ENCODE peak calls at places on chromosomes 3 and 15, in five cellular contexts. O, L, F, G and U are unnamed samples.
A peak's percentile ranks its signal among the peaks of the same experiment; 100 is the strongest.

GRCh38 chr3:27724459-27725197 is 2.5 kb upstream of the EOMES start:
- DNase-seq in O (no peak), L (no peak), F (peak; percentile 46), G (no peak), U (no peak)

GRCh38 chr15:62059818-62060115 is 480 bp downstream of the VPS13C start:
- DNase-seq in O (peak; percentile 57), L (peak; percentile 72), F (no peak), G (peak; percentile 69), U (no peak)

GRCh38 chr3:133570139-133570936 is 3.1 kb upstream of the CDV3 start:
- DNase-seq in O (no peak), L (no peak), F (peak; percentile 51), G (peak; percentile 66), U (peak; percentile 55)

GRCh38 chr3:182118081-182118480 is 406.4 kb downstream of the SOX2 start:
- DNase-seq in O (no peak), L (no peak), F (no peak), G (no peak), U (no peak)

GRCh38 chr15:70910958-70911357 is 18.3 kb downstream of the LRRC49 start:
- DNase-seq in O (no peak), L (no peak), F (no peak), G (no peak), U (no peak)

GRCh38 chr15:42130246-42130986 is 26.0 kb downstream of the PLA2G4F start:
- DNase-seq in O (no peak), L (no peak), F (no peak), G (no peak), U (no peak)

GRCh38 chr3:16254933-16255725 is 9.6 kb downstream of the DPH3 start:
- DNase-seq in O (no peak), L (no peak), F (no peak), G (no peak), U (no peak)

GRCh38 chr15:66294932-66295235 is 1.5 kb downstream of the DIS3L start:
- DNase-seq in O (peak; percentile 15), L (no peak), F (no peak), G (peak; percentile 31), U (no peak)

GRCh38 chr3:17546500-17546899 is 195.9 kb downstream of the TBC1D5 start:
- DNase-seq in O (no peak), L (no peak), F (no peak), G (no peak), U (no peak)

GRCh38 chr3:11655188-11655928 is 11.6 kb upstream of the VGLL4 start:
- DNase-seq in O (no peak), L (no peak), F (peak; percentile 64), G (no peak), U (peak; percentile 4)

GRCh38 chr15:57509965-57510364 is 81.7 kb upstream of the MYZAP start:
- DNase-seq in O (no peak), L (no peak), F (no peak), G (no peak), U (no peak)

GRCh38 chr3:87006844-87007439 is 16.0 kb upstream of the VGLL3 start:
- DNase-seq in O (no peak), L (no peak), F (peak; percentile 37), G (peak; percentile 28), U (no peak)

GRCh38 chr3:149179225-149179624 is 42.4 kb downstream of the CP start:
- DNase-seq in O (no peak), L (no peak), F (no peak), G (no peak), U (no peak)

GRCh38 chr3:195032106-195032759 is 238.7 kb downstream of the XXYLT1 start:
- DNase-seq in O (no peak), L (no peak), F (no peak), G (no peak), U (no peak)

GRCh38 chr3:85304360-85304964 is 345.7 kb downstream of the CADM2 start:
- DNase-seq in O (peak; percentile 2), L (no peak), F (peak; percentile 21), G (peak; percentile 8), U (no peak)

GRCh38 chr15:98803228-98804056 is 155.1 kb downstream of the IGF1R start:
- DNase-seq in O (no peak), L (no peak), F (no peak), G (no peak), U (no peak)

GRCh38 chr3:104396974-104397669 is 969.6 kb upstream of the ALCAM start:
- DNase-seq in O (no peak), L (no peak), F (no peak), G (no peak), U (no peak)

GRCh38 chr15:40330368-40330836 is 6.9 kb downstream of the INAFM2 start:
- DNase-seq in O (peak; percentile 82), L (no peak), F (no peak), G (no peak), U (no peak)

GRCh38 chr15:34358367-34358766 is 8.6 kb downstream of the LPCAT4 start:
- DNase-seq in O (peak; percentile 56), L (no peak), F (peak; percentile 39), G (no peak), U (no peak)

GRCh38 chr3:14915636-14916222 is 31.7 kb upstream of the NR2C2 start:
- DNase-seq in O (no peak), L (no peak), F (no peak), G (no peak), U (no peak)

GRCh38 chr15:67543348-67543718 is 830 bp downstream of the MAP2K5 start:
- DNase-seq in O (peak; percentile 41), L (no peak), F (no peak), G (peak; percentile 19), U (no peak)

GRCh38 chr3:5017953-5018531 is 38.8 kb downstream of the BHLHE40 start:
- DNase-seq in O (peak; percentile 54), L (no peak), F (no peak), G (peak; percentile 39), U (no peak)

GRCh38 chr3:42884324-42884723 is 8.6 kb upstream of the CYP8B1 start:
- DNase-seq in O (no peak), L (no peak), F (no peak), G (no peak), U (no peak)

GRCh38 chr3:127052121-127052561 is 69.2 kb downstream of the PLXNA1 start:
- DNase-seq in O (no peak), L (no peak), F (no peak), G (no peak), U (no peak)

GRCh38 chr3:32421991-32422859 is 30.6 kb downstream of the CMTM7 start:
- DNase-seq in O (no peak), L (no peak), F (no peak), G (no peak), U (peak; percentile 81)

GRCh38 chr3:140910860-140911259 is 30.8 kb upstream of the SLC25A36 start:
- DNase-seq in O (peak; percentile 27), L (no peak), F (peak; percentile 93), G (peak; percentile 19), U (peak; percentile 51)

GRCh38 chr3:151087648-151088047 is 2.2 kb downstream of the MED12L start:
- DNase-seq in O (no peak), L (no peak), F (no peak), G (no peak), U (no peak)

GRCh38 chr3:151084893-151085226 is 604 bp upstream of the MED12L start:
- DNase-seq in O (no peak), L (no peak), F (no peak), G (no peak), U (no peak)

GRCh38 chr3:151085227-151085888 is at the start of gene MED12L:
- DNase-seq in O (peak; percentile 38), L (no peak), F (peak; percentile 86), G (peak; percentile 90), U (peak; percentile 45)

GRCh38 chr3:151086484-151087456 is 1.3 kb downstream of the MED12L start:
- DNase-seq in O (peak; percentile 18), L (no peak), F (peak; percentile 84), G (peak; percentile 93), U (peak; percentile 22)

DNA sequence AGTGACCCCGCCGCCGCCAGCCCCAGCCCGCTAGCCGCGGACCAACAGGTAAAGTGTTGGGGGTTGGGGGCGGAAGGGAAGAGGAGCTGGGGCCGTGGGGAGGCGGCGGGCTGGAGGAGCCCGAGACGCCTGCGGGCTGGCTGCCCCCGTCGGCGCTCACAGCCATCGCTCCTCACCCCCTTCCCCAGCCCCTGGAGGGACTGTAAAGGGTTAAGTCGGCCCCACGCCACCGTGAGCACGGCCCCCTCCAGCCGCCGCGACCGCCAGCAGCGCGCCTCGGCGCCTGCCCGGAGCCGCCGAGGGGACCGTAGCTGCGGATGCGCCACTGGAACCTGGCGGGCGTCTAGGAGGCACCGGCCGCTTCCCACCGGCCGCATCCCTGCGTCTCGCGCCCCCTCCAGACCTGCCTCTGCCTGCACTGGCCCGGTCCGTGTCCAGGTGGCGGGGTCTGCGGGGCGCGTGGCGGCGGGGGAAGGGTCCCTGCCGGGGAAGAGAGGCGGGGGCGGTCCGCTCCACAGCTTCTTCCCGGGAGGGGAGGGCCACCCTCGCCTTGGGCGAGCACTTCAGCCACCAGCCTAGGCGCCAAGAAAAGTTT is 522 bp downstream of the MED12L start:
- DNase-seq in O (no peak), L (no peak), F (peak; percentile 60), G (peak; percentile 50), U (no peak)
- TF ChIP-seq EZH2 in O (no peak), L (no peak), F (no peak), G (no peak), U (no peak)

DNA sequence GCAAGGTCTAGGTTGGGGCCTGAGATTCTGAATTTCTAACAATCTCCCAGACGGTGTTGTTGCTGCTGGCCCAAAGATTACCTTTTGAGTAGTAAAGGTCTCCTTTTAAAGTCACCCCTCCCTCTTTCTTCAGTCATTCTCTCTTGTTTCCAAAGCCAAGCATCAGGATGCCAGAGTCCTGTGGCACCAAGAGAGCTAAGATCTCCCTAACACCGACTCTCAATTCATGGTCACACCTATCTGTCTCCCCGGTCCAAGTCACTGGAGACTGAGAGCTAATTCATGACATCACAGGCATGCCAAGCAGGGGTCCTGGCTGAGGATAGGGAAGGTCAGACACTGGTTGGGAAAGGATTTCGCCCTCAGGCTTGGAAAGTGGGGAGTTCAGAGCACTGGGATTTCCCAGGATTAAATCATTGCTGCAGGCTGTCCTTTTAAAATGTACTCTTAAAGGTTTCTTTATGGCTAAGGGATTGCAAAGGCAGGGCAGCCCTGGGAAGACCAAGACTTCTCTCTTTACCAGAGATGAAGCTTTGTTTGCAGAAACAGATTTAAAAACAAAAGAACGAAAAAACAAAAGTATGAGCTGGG is 7.3 kb downstream of the SHOX2 start:
- DNase-seq in O (no peak), L (no peak), F (peak; percentile 55), G (no peak), U (no peak)
- TF ChIP-seq EZH2 in O (no peak), L (no peak), F (peak; percentile 51), G (no peak), U (no peak)

DNA sequence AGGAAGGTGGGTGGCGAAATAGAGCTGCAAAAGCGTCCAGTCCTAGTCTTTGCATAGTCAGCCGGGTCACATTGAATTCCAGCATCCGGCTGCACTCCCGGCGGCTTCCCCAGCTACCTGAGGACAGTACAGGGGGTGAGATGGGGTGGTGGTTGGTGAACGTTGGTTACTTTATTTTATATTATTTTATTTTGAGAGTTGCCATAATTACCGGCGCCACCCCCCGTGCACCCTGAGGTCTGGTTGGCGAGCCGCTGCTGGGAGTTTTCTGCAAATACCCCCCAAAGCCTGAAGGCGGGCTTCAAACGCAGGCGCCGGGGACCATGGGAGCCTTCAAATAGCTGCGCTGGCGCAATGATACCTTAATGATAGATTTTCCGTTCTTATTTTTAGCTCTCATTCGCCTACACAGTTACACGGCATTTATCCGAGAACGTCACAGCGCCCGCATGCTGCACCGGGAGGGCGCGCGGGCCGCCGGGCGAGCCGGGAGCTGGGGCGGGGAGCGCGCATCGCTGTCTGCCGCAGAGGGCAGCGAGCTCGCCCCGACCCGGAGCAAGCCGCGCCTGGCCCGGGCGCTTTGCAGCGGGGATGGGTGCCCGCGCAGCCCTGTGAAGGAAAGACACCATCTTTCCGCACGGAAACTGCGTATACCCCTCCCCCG is 756 bp upstream of the RASGRF1 start:
- DNase-seq in O (no peak), L (no peak), F (peak; percentile 66), G (peak; percentile 22), U (no peak)
- TF ChIP-seq EZH2 in O (no peak), L (no peak), F (peak; percentile 93), G (peak; percentile 43), U (no peak)

GRCh38 chr3:64631951-64632350 is 55.8 kb downstream of the ADAMTS9 start:
- DNase-seq in O (no peak), L (no peak), F (no peak), G (no peak), U (no peak)
- TF ChIP-seq EZH2 in O (no peak), L (no peak), F (no peak), G (no peak), U (no peak)